ENCODE peak calls at places on chromosome 22, in five cellular contexts. V, N, I, L and P are unnamed samples.

GRCh38 chr22:48307941-48308340 is 1519.7 kb downstream of the BRD1 start:
- DNase-seq in V (no peak), N (no peak), I (no peak), L (no peak), P (no peak)

GRCh38 chr22:44448271-44448780 is 49.7 kb downstream of the RTL6 start:
- DNase-seq in V (no peak), N (no peak), I (no peak), L (peak; percentile 90), P (no peak)

GRCh38 chr22:49740242-49740641 is 87.4 kb downstream of the BRD1 start:
- DNase-seq in V (no peak), N (no peak), I (no peak), L (no peak), P (no peak)

GRCh38 chr22:28951969-28952521 is 68.7 kb downstream of the ZNRF3 start:
- DNase-seq in V (no peak), N (no peak), I (no peak), L (peak; percentile 45), P (no peak)

GRCh38 chr22:27431896-27432295 is 369.7 kb downstream of the MN1 start:
- DNase-seq in V (no peak), N (no peak), I (no peak), L (no peak), P (no peak)

GRCh38 chr22:29435236-29435635 is 3.1 kb upstream of the RFPL1 start:
- DNase-seq in V (no peak), N (no peak), I (no peak), L (no peak), P (no peak)

GRCh38 chr22:29695129-29695926 is 24.5 kb upstream of the CABP7 start:
- DNase-seq in V (peak; percentile 67), N (no peak), I (no peak), L (no peak), P (no peak)

GRCh38 chr22:26995222-26995621 is 337.8 kb downstream of the MIAT start:
- DNase-seq in V (no peak), N (no peak), I (no peak), L (no peak), P (no peak)

GRCh38 chr22:36252754-36253522 is at the start of gene APOL1:
- DNase-seq in V (no peak), N (peak; percentile 11), I (no peak), L (peak; percentile 63), P (peak; percentile 12)

GRCh38 chr22:17795143-17795542 is 20.9 kb upstream of the BID start:
- DNase-seq in V (no peak), N (no peak), I (no peak), L (no peak), P (no peak)

GRCh38 chr22:33986167-33986771 is 66.0 kb upstream of the LARGE1 start:
- DNase-seq in V (no peak), N (no peak), I (no peak), L (no peak), P (no peak)

GRCh38 chr22:42796081-42796480 is 61.0 kb downstream of the ARFGAP3 start:
- DNase-seq in V (no peak), N (no peak), I (no peak), L (no peak), P (no peak)

GRCh38 chr22:37329239-37330140 is 47.2 kb downstream of the CYTH4 start:
- DNase-seq in V (no peak), N (no peak), I (no peak), L (peak; percentile 68), P (no peak)

GRCh38 chr22:25102722-25103121 is 96.9 kb upstream of the CRYBB3 start:
- DNase-seq in V (no peak), N (no peak), I (no peak), L (no peak), P (no peak)

GRCh38 chr22:23565288-23565941 is 14.7 kb downstream of the IGLL1 start:
- DNase-seq in V (no peak), N (no peak), I (peak; percentile 27), L (no peak), P (peak; percentile 65)

GRCh38 chr22:24883426-24883825 is 63.1 kb downstream of the LHFPL7 start:
- DNase-seq in V (no peak), N (no peak), I (no peak), L (no peak), P (no peak)

GRCh38 chr22:20136603-20136873 is 4.9 kb downstream of the ZDHHC8 start:
- DNase-seq in V (no peak), N (no peak), I (no peak), L (no peak), P (no peak)

GRCh38 chr22:31099841-31100761 is 7.3 kb downstream of the SELENOM start:
- DNase-seq in V (no peak), N (no peak), I (no peak), L (no peak), P (no peak)

GRCh38 chr22:38266120-38266519 is 6.7 kb downstream of the TMEM184B start:
- DNase-seq in V (no peak), N (no peak), I (no peak), L (no peak), P (peak; percentile 23)

GRCh38 chr22:18057568-18058209 is 20.1 kb upstream of the PEX26 start:
- DNase-seq in V (peak; percentile 77), N (no peak), I (no peak), L (peak; percentile 98), P (no peak)

GRCh38 chr22:36151006-36151595 is 9.5 kb downstream of the APOL3 start:
- DNase-seq in V (no peak), N (no peak), I (no peak), L (peak; percentile 30), P (no peak)

GRCh38 chr22:22884010-22884887 is 3.4 kb upstream of the IGLL5 start:
- DNase-seq in V (peak; percentile 38), N (peak; percentile 41), I (peak; percentile 39), L (peak; percentile 62), P (peak; percentile 84)

GRCh38 chr22:49321477-49322055 is 506.1 kb downstream of the BRD1 start:
- DNase-seq in V (no peak), N (no peak), I (no peak), L (no peak), P (peak; percentile 22)

GRCh38 chr22:50243704-50244419 is 961 bp downstream of the TUBGCP6 start:
- DNase-seq in V (no peak), N (no peak), I (no peak), L (peak; percentile 21), P (no peak)

GRCh38 chr22:39253427-39254070 is 8.8 kb upstream of the PDGFB start:
- DNase-seq in V (no peak), N (no peak), I (no peak), L (peak; percentile 87), P (no peak)

GRCh38 chr22:25202290-25202921 is 2.7 kb downstream of the CRYBB3 start:
- DNase-seq in V (peak; percentile 35), N (peak; percentile 28), I (peak; percentile 36), L (peak; percentile 44), P (peak; percentile 82)

GRCh38 chr22:35882226-35883027 is 146.2 kb downstream of the RBFOX2 start:
- DNase-seq in V (no peak), N (no peak), I (no peak), L (peak; percentile 54), P (no peak)

GRCh38 chr22:48098936-48099245 is 1336.4 kb downstream of the TBC1D22A start:
- DNase-seq in V (no peak), N (no peak), I (no peak), L (no peak), P (peak; percentile 10)

GRCh38 chr22:46931414-46931813 is 169.0 kb downstream of the TBC1D22A start:
- DNase-seq in V (no peak), N (no peak), I (no peak), L (peak; percentile 47), P (no peak)

GRCh38 chr22:26428515-26429457 is at the start of gene ASPHD2:
- DNase-seq in V (peak; percentile 55), N (peak; percentile 62), I (no peak), L (peak; percentile 67), P (peak; percentile 84)

GRCh38 chr22:40044870-40045834 is 50.4 kb downstream of the FAM83F start:
- DNase-seq in V (peak; percentile 38), N (peak; percentile 66), I (no peak), L (peak; percentile 23), P (peak; percentile 58)

GRCh38 chr22:30196867-30197336 is 49.7 kb downstream of the LIF start:
- DNase-seq in V (no peak), N (no peak), I (no peak), L (no peak), P (no peak)

GRCh38 chr22:49356428-49356827 is 471.2 kb downstream of the BRD1 start:
- DNase-seq in V (no peak), N (no peak), I (no peak), L (no peak), P (no peak)

GRCh38 chr22:44486538-44486937 is 11.5 kb downstream of the RTL6 start:
- DNase-seq in V (no peak), N (no peak), I (no peak), L (peak; percentile 9), P (no peak)

GRCh38 chr22:33476716-33477115 is 418.5 kb upstream of the SYN3 start:
- DNase-seq in V (no peak), N (no peak), I (no peak), L (no peak), P (no peak)

GRCh38 chr22:46287873-46288751 is 8.6 kb upstream of the GTSE1 start:
- DNase-seq in V (no peak), N (no peak), I (no peak), L (no peak), P (no peak)

GRCh38 chr22:25380141-25380747 is 160.8 kb downstream of the CRYBB2 start:
- DNase-seq in V (no peak), N (no peak), I (no peak), L (no peak), P (no peak)

GRCh38 chr22:46661221-46661851 is 41.1 kb downstream of the GRAMD4 start:
- DNase-seq in V (no peak), N (no peak), I (no peak), L (peak; percentile 67), P (no peak)

GRCh38 chr22:35570686-35571194 is 30.1 kb downstream of the RASD2 start:
- DNase-seq in V (no peak), N (no peak), I (no peak), L (no peak), P (no peak)

GRCh38 chr22:36244522-36245391 is 5.4 kb upstream of the APOL2 start:
- DNase-seq in V (no peak), N (no peak), I (no peak), L (peak; percentile 34), P (peak; percentile 1)